ENCODE peak calls at places on chromosomes 12 and 14, in nine cellular contexts. K, N, W, Y, Q, I, O, U and M are unnamed samples.

GRCh38 chr12:116662612-116663144 is 75.2 kb downstream of the SPRING1 start:
- DNase-seq in K (no peak), N (no peak), W (no peak), Y (peak), Q (peak), I (no peak), O (peak), U (peak), M (no peak)

GRCh38 chr12:62900686-62901272 is 34.2 kb downstream of the PPM1H start:
- DNase-seq in K (no peak), N (no peak), W (no peak), Y (no peak), Q (no peak), I (no peak), O (no peak), U (no peak), M (no peak)

GRCh38 chr14:89304972-89305703 is 111.9 kb downstream of the FOXN3 start:
- DNase-seq in K (no peak), N (no peak), W (no peak), Y (peak), Q (no peak), I (no peak), O (no peak), U (no peak), M (peak)

GRCh38 chr12:126083931-126084330 is 1018.7 kb downstream of the AACS start:
- DNase-seq in K (no peak), N (no peak), W (no peak), Y (no peak), Q (peak), I (no peak), O (no peak), U (no peak), M (no peak)

GRCh38 chr12:31525496-31526157 is 65.3 kb downstream of the DENND5B start:
- DNase-seq in K (no peak), N (no peak), W (no peak), Y (no peak), Q (no peak), I (no peak), O (no peak), U (no peak), M (no peak)

GRCh38 chr14:106586098-106586704 is 1059.8 kb downstream of the TMEM121 start:
- DNase-seq in K (peak), N (no peak), W (no peak), Y (no peak), Q (peak), I (peak), O (no peak), U (no peak), M (peak)

GRCh38 chr12:117599849-117600248 is 238.4 kb upstream of the NOS1 start:
- DNase-seq in K (no peak), N (no peak), W (no peak), Y (no peak), Q (no peak), I (no peak), O (no peak), U (no peak), M (no peak)

GRCh38 chr12:52871291-52871961 is 22.6 kb upstream of the KRT78 start:
- DNase-seq in K (no peak), N (no peak), W (no peak), Y (peak), Q (no peak), I (peak), O (no peak), U (no peak), M (no peak)

GRCh38 chr14:42378274-42378673 is 771.6 kb downstream of the LRFN5 start:
- DNase-seq in K (no peak), N (no peak), W (no peak), Y (no peak), Q (peak), I (peak), O (no peak), U (no peak), M (no peak)

GRCh38 chr14:49768301-49769121 is 558 bp downstream of the KLHDC2 start:
- DNase-seq in K (peak), N (no peak), W (no peak), Y (peak), Q (peak), I (peak), O (peak), U (peak), M (no peak)

GRCh38 chr12:132169376-132169775 is 25.1 kb downstream of the NOC4L start:
- DNase-seq in K (no peak), N (no peak), W (no peak), Y (no peak), Q (no peak), I (no peak), O (no peak), U (no peak), M (no peak)